ENCODE peak calls at places on chromosome 22, in seven cellular contexts. J, C, B, F, N, S and Z are unnamed samples.

GRCh38 chr22:45208993-45209838 is 31.5 kb downstream of the KIAA0930 start:
- DNase-seq in J (no peak), C (peak; percentile 59), B (peak; percentile 15), F (peak; percentile 49), N (no peak), S (peak; percentile 17), Z (no peak)

GRCh38 chr22:30422481-30423295 is 2.9 kb upstream of the MTFP1 start:
- DNase-seq in J (peak; percentile 82), C (peak; percentile 84), B (no peak), F (peak; percentile 68), N (peak; percentile 83), S (no peak), Z (peak; percentile 28)

GRCh38 chr22:23521442-23522113 is 58.5 kb downstream of the IGLL1 start:
- DNase-seq in J (peak; percentile 92), C (peak; percentile 97), B (peak; percentile 57), F (peak; percentile 94), N (peak; percentile 86), S (peak; percentile 36), Z (peak; percentile 88)

GRCh38 chr22:44583076-44583760 is 85.2 kb upstream of the RTL6 start:
- DNase-seq in J (no peak), C (peak; percentile 46), B (no peak), F (peak; percentile 46), N (no peak), S (no peak), Z (peak; percentile 9)

GRCh38 chr22:28951969-28952521 is 68.7 kb downstream of the ZNRF3 start:
- DNase-seq in J (peak; percentile 23), C (peak; percentile 47), B (no peak), F (no peak), N (no peak), S (no peak), Z (no peak)

GRCh38 chr22:50705219-50705691 is 32.6 kb downstream of the SHANK3 start:
- DNase-seq in J (peak; percentile 62), C (peak; percentile 89), B (no peak), F (no peak), N (no peak), S (no peak), Z (peak; percentile 52)

GRCh38 chr22:46626356-46626755 is 6.2 kb downstream of the GRAMD4 start:
- DNase-seq in J (no peak), C (no peak), B (no peak), F (no peak), N (no peak), S (no peak), Z (no peak)

GRCh38 chr22:30224161-30224857 is 22.2 kb downstream of the LIF start:
- DNase-seq in J (no peak), C (no peak), B (no peak), F (no peak), N (no peak), S (no peak), Z (no peak)

GRCh38 chr22:48749555-48750227 is 1078.0 kb downstream of the BRD1 start:
- DNase-seq in J (no peak), C (no peak), B (no peak), F (no peak), N (no peak), S (no peak), Z (no peak)

GRCh38 chr22:28799125-28799833 is 1.1 kb downstream of the XBP1 start:
- DNase-seq in J (peak; percentile 47), C (peak; percentile 95), B (peak; percentile 18), F (no peak), N (peak; percentile 60), S (no peak), Z (no peak)

GRCh38 chr22:21082248-21082647 is 36.5 kb downstream of the LRRC74B start:
- DNase-seq in J (no peak), C (peak; percentile 31), B (no peak), F (no peak), N (no peak), S (no peak), Z (no peak)

GRCh38 chr22:49365910-49366309 is 461.8 kb downstream of the BRD1 start:
- DNase-seq in J (no peak), C (no peak), B (no peak), F (peak; percentile 30), N (no peak), S (no peak), Z (no peak)

GRCh38 chr22:39535831-39536449 is 3.4 kb upstream of the RPS19BP1 start:
- DNase-seq in J (no peak), C (no peak), B (no peak), F (no peak), N (no peak), S (no peak), Z (no peak)

GRCh38 chr22:46890819-46891218 is 128.4 kb downstream of the TBC1D22A start:
- DNase-seq in J (no peak), C (no peak), B (no peak), F (no peak), N (no peak), S (no peak), Z (no peak)

GRCh38 chr22:49971232-49972162 is 10.9 kb downstream of the PIM3 start:
- DNase-seq in J (peak; percentile 92), C (peak; percentile 72), B (no peak), F (peak; percentile 79), N (peak; percentile 92), S (no peak), Z (peak; percentile 87)

GRCh38 chr22:44884562-44884961 is 125.2 kb downstream of the PHF21B start:
- DNase-seq in J (no peak), C (no peak), B (no peak), F (no peak), N (no peak), S (no peak), Z (no peak)

GRCh38 chr22:44132724-44133123 is 48.0 kb upstream of the PARVG start:
- DNase-seq in J (no peak), C (no peak), B (no peak), F (no peak), N (no peak), S (no peak), Z (no peak)

GRCh38 chr22:31102441-31103081 is 4.8 kb downstream of the SELENOM start:
- DNase-seq in J (peak; percentile 86), C (peak; percentile 97), B (no peak), F (peak; percentile 72), N (peak; percentile 89), S (no peak), Z (peak; percentile 72)

GRCh38 chr22:22322792-22323191 is 78.2 kb downstream of the VPREB1 start:
- DNase-seq in J (no peak), C (no peak), B (no peak), F (no peak), N (no peak), S (no peak), Z (no peak)

GRCh38 chr22:49942565-49943404 is 17.8 kb upstream of the PIM3 start:
- DNase-seq in J (no peak), C (no peak), B (no peak), F (no peak), N (no peak), S (no peak), Z (no peak)

GRCh38 chr22:17057959-17058814 is 26.6 kb upstream of the IL17RA start:
- DNase-seq in J (peak; percentile 53), C (peak; percentile 85), B (peak; percentile 10), F (peak; percentile 62), N (peak; percentile 40), S (peak; percentile 30), Z (no peak)

GRCh38 chr22:31286360-31287255 is 5.7 kb downstream of the PIK3IP1 start:
- DNase-seq in J (no peak), C (no peak), B (peak; percentile 44), F (no peak), N (no peak), S (peak; percentile 85), Z (no peak)

GRCh38 chr22:26735019-26735409 is 77.6 kb downstream of the MIAT start:
- DNase-seq in J (no peak), C (no peak), B (no peak), F (no peak), N (no peak), S (no peak), Z (peak; percentile 22)

GRCh38 chr22:49112176-49112575 is 715.5 kb downstream of the BRD1 start:
- DNase-seq in J (no peak), C (no peak), B (no peak), F (no peak), N (no peak), S (no peak), Z (no peak)

GRCh38 chr22:47095395-47096122 is 333.1 kb downstream of the TBC1D22A start:
- DNase-seq in J (no peak), C (no peak), B (no peak), F (no peak), N (no peak), S (no peak), Z (no peak)

GRCh38 chr22:40826984-40827741 is 8.0 kb upstream of the SLC25A17 start:
- DNase-seq in J (no peak), C (no peak), B (no peak), F (no peak), N (no peak), S (no peak), Z (no peak)

DNA sequence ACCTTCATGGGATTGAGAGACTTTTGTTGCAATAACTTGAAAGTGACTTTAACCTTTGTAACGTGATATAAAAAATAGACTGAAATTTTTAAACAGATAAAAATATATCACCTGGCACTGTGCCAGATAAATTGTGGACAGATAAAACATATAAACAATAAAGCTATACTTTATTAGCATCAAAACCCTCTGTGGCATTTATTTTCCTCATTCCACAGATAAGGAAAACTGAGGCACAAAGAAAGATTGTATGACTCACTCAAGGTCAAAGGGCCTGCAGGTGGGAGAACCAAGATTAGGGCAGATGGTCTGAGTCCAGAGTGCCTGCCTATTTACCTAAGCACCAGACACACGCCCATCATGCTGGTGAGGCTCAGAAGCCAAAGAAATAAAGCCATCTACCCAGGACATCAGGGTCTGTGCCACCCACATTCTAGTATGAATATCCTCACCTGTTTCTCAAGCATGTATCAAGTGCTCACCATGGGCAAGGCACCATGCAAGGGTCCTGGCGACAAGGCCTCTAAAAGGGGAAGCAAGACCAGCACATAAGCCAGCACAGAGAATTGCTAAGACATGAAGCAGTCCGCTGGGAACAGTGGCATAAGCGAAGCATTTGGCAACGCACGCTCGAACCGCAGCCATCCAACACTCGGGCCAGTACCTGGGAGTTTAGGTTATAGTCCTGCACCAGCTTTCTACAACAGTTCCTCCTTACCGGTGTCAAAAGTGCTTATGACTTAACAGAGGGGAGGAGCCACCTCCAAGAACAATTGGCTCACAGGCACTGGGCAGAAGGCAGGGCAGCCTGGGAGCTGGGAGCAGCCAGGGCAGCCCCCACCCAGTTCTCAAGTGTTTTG is 17.6 kb downstream of the MYH9 start:
- DNase-seq in J (no peak), C (peak; percentile 64), B (no peak), F (no peak), N (peak; percentile 34), S (no peak), Z (peak; percentile 48)
- H3K4me3 ChIP-seq in J (no peak overlapping the region), C (no peak overlapping the region), B (peak overlapping the region; percentile 23), F (peak overlapping the region; percentile 18), N (peak overlapping the region; percentile 33), S (peak overlapping the region; percentile 82), Z (peak overlapping the region; percentile 58)

GRCh38 chr22:42878561-42879305 is 21.7 kb upstream of the ARFGAP3 start:
- DNase-seq in J (no peak), C (no peak), B (no peak), F (no peak), N (no peak), S (no peak), Z (no peak)
- H3K27ac ChIP-seq in J (no peak overlapping the region), C (no peak overlapping the region), B (no peak overlapping the region), F (no peak overlapping the region), N (no peak overlapping the region), S (no peak overlapping the region), Z (peak overlapping the region; percentile 45)

GRCh38 chr22:32328306-32329201 is 29.1 kb upstream of the RFPL3 start:
- DNase-seq in J (no peak), C (no peak), B (no peak), F (peak; percentile 19), N (no peak), S (no peak), Z (no peak)
- H3K27me3 ChIP-seq in J (no peaks in the 10 kb centered on the region), C (no peaks in the 10 kb centered on the region), B (no peaks in the 10 kb centered on the region), F (no peaks in the 10 kb centered on the region), N (no peaks in the 10 kb centered on the region), S (no peaks in the 10 kb centered on the region), Z (peaks cover 5% of the 10 kb centered on the region)

GRCh38 chr22:37427711-37428635 is 694 bp upstream of the ELFN2 start:
- DNase-seq in J (no peak), C (no peak), B (no peak), F (no peak), N (no peak), S (no peak), Z (no peak)
- H3K4me3 ChIP-seq in J (peak overlapping the region; percentile 66), C (peak overlapping the region; percentile 62), B (no peak overlapping the region), F (peak overlapping the region; percentile 54), N (peak overlapping the region; percentile 51), S (no peak overlapping the region), Z (peak overlapping the region; percentile 66)